ENCODE peak calls at places on chromosomes 3 and 15, in seven cellular contexts. K, W, Z, I, P, E and F are unnamed samples.

GRCh38 chr3:133230191-133230590 is 169.7 kb upstream of the BFSP2 start:
- DNase-seq in K (no peak), W (no peak), Z (no peak), I (no peak), P (no peak), E (no peak), F (no peak)

GRCh38 chr15:45157974-45158373 is 28.2 kb downstream of the DUOX1 start:
- DNase-seq in K (peak), W (peak), Z (peak), I (no peak), P (peak), E (no peak), F (peak)

GRCh38 chr15:41199470-41199869 is 31.1 kb downstream of the EXD1 start:
- DNase-seq in K (no peak), W (no peak), Z (no peak), I (no peak), P (no peak), E (no peak), F (no peak)

GRCh38 chr15:100484419-100484818 is 44.3 kb downstream of the CERS3 start:
- DNase-seq in K (no peak), W (no peak), Z (no peak), I (no peak), P (no peak), E (no peak), F (no peak)

GRCh38 chr3:160885791-160886286 is 129.8 kb downstream of the PPM1L start:
- DNase-seq in K (peak), W (no peak), Z (peak), I (no peak), P (no peak), E (no peak), F (no peak)

GRCh38 chr15:64906402-64906801 is 5.3 kb upstream of the ANKDD1A start:
- DNase-seq in K (no peak), W (no peak), Z (no peak), I (no peak), P (no peak), E (no peak), F (no peak)

GRCh38 chr3:2837233-2837632 is 272.9 kb downstream of the IL5RA start:
- DNase-seq in K (no peak), W (no peak), Z (no peak), I (no peak), P (no peak), E (no peak), F (no peak)

GRCh38 chr15:89179966-89180875 is 41.2 kb downstream of the RLBP1 start:
- DNase-seq in K (no peak), W (no peak), Z (peak), I (peak), P (no peak), E (peak), F (no peak)

GRCh38 chr15:62779041-62779810 is 263.3 kb upstream of the TPM1 start:
- DNase-seq in K (no peak), W (peak), Z (no peak), I (no peak), P (no peak), E (no peak), F (no peak)

GRCh38 chr3:71101014-71101413 is 482.5 kb downstream of the FOXP1 start:
- DNase-seq in K (no peak), W (peak), Z (no peak), I (no peak), P (peak), E (no peak), F (no peak)

GRCh38 chr3:126959144-126959920 is 23.6 kb upstream of the PLXNA1 start:
- DNase-seq in K (no peak), W (no peak), Z (no peak), I (no peak), P (no peak), E (no peak), F (no peak)

GRCh38 chr15:40136470-40136869 is 24.4 kb upstream of the BUB1B start:
- DNase-seq in K (no peak), W (no peak), Z (no peak), I (no peak), P (no peak), E (no peak), F (no peak)